ENCODE peak calls at places on chromosomes 7 and 10, in six cellular contexts. I is CD8-positive, alpha-beta T cell; P is CD8-positive, alpha-beta memory T cell; K is AG04450; C is lower lobe of right lung; Y is upper lobe of right lung. H is an unnamed sample.

GRCh38 chr7:94182066-94182465 is 177.9 kb upstream of the BET1 start:
- DNase-seq in I (no peak), P (no peak), K (peak), C (no peak), Y (no peak), H (no peak)

GRCh38 chr10:31620236-31621151 is 301.5 kb downstream of the ZEB1 start:
- DNase-seq in I (no peak), P (no peak), K (no peak), C (peak), Y (no peak), H (peak)

GRCh38 chr10:68471586-68472408 is at the start of gene DNA2:
- DNase-seq in I (peak), P (peak), K (no peak), C (peak), Y (peak), H (peak)

GRCh38 chr7:41758321-41758720 is 55.4 kb upstream of the INHBA start:
- DNase-seq in I (no peak), P (no peak), K (no peak), C (no peak), Y (no peak), H (no peak)

GRCh38 chr7:67817481-67817880 is 820.8 kb downstream of the TYW1 start:
- DNase-seq in I (no peak), P (no peak), K (no peak), C (no peak), Y (no peak), H (no peak)

GRCh38 chr7:50190772-50191171 is 97.7 kb upstream of the ZPBP start:
- DNase-seq in I (no peak), P (no peak), K (no peak), C (no peak), Y (no peak), H (no peak)

GRCh38 chr10:60239228-60239627 is 150.4 kb downstream of the ANK3 start:
- DNase-seq in I (no peak), P (no peak), K (no peak), C (no peak), Y (no peak), H (no peak)

GRCh38 chr10:28120043-28120749 is 121.3 kb upstream of the ODAD2 start:
- DNase-seq in I (no peak), P (no peak), K (no peak), C (no peak), Y (no peak), H (peak)

GRCh38 chr10:123909866-123910265 is 18.3 kb upstream of the CPXM2 start:
- DNase-seq in I (no peak), P (no peak), K (no peak), C (no peak), Y (no peak), H (no peak)

GRCh38 chr7:103887050-103887449 is 102.4 kb downstream of the RELN start:
- DNase-seq in I (no peak), P (no peak), K (no peak), C (no peak), Y (no peak), H (no peak)

GRCh38 chr7:154929006-154929726 is 73.8 kb downstream of the PAXIP1 start:
- DNase-seq in I (no peak), P (no peak), K (no peak), C (no peak), Y (no peak), H (no peak)

GRCh38 chr10:43396061-43396927 is 12.7 kb downstream of the HNRNPF start:
- DNase-seq in I (peak), P (peak), K (no peak), C (peak), Y (peak), H (no peak)

GRCh38 chr7:22208806-22209205 is 148.1 kb downstream of the RAPGEF5 start:
- DNase-seq in I (no peak), P (no peak), K (no peak), C (no peak), Y (no peak), H (no peak)

GRCh38 chr7:8015746-8016120 is 47.1 kb downstream of the GLCCI1 start:
- DNase-seq in I (no peak), P (no peak), K (no peak), C (no peak), Y (no peak), H (no peak)

GRCh38 chr10:73931767-73932624 is 21.1 kb downstream of the PLAU start:
- DNase-seq in I (peak), P (no peak), K (no peak), C (peak), Y (peak), H (no peak)

GRCh38 chr7:76089865-76090495 is 42.1 kb downstream of the MDH2 start:
- DNase-seq in I (no peak), P (no peak), K (no peak), C (no peak), Y (no peak), H (no peak)

GRCh38 chr10:131043039-131043691 is 268.4 kb downstream of the TCERG1L start:
- DNase-seq in I (no peak), P (no peak), K (no peak), C (no peak), Y (no peak), H (no peak)

GRCh38 chr10:62047960-62048383 is 146.5 kb downstream of the ARID5B start:
- DNase-seq in I (peak), P (peak), K (no peak), C (no peak), Y (no peak), H (no peak)

GRCh38 chr10:76432274-76433012 is 1001.0 kb downstream of the LRMDA start:
- DNase-seq in I (no peak), P (no peak), K (peak), C (no peak), Y (no peak), H (no peak)

GRCh38 chr10:91188889-91189288 is 31.6 kb upstream of the PCGF5 start:
- DNase-seq in I (no peak), P (no peak), K (no peak), C (no peak), Y (no peak), H (no peak)

GRCh38 chr10:4661572-4662255 is 164.3 kb upstream of the AKR1E2 start:
- DNase-seq in I (no peak), P (no peak), K (no peak), C (peak), Y (peak), H (no peak)

GRCh38 chr10:62665771-62666170 is 138.7 kb upstream of the ADO start:
- DNase-seq in I (no peak), P (no peak), K (no peak), C (no peak), Y (no peak), H (no peak)

GRCh38 chr7:45347804-45348203 is 190.2 kb downstream of the RAMP3 start:
- DNase-seq in I (no peak), P (no peak), K (no peak), C (no peak), Y (no peak), H (no peak)

GRCh38 chr7:101677421-101678137 is 48.5 kb upstream of the MYL10 start:
- DNase-seq in I (no peak), P (no peak), K (no peak), C (no peak), Y (no peak), H (no peak)

GRCh38 chr10:111840546-111840945 is 343.0 kb downstream of the GPAM start:
- DNase-seq in I (no peak), P (no peak), K (no peak), C (no peak), Y (no peak), H (no peak)

DNA sequence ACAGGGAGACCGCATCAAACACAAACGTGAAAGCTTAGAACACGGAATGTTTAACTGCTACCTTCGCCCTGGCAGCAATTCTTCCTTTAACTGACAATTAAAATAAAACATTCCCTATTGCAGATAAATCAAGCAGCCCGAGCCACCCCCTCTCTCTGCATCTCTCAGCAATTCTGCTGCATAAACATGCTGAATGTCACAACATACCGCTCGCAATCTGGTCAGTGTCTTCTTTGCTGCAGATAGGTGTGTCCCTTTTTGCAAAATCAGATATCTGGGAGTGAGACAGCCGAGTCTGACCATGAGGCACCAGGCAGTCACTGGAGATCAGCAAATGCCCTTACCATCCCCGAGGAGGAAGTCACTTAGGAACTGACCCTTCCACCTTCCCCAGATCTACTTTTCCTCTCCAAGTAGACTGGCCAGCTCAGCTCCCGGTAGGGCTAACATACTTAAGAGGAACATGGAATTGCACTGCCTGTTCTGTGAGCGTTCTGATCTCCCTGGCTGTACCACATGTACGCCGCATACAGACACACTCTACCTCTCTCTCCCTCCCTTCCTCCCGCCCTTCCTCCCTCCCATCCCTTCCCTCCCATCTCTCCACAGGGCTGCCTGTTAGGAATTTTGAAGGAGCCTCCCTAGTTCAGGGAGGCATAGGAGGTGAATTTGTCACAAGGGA is at the start of gene FRMD4A:
- DNase-seq in I (no peak), P (no peak), K (no peak), C (no peak), Y (no peak), H (no peak)
- H3K4me3 ChIP-seq in I (no peak), P (no peak), K (no peak), C (no peak), Y (no peak), H (no peak)

GRCh38 chr7:5363729-5364128 is 59.9 kb downstream of the TNRC18 start:
- DNase-seq in I (no peak), P (no peak), K (no peak), C (no peak), Y (no peak), H (no peak)
- H3K4me3 ChIP-seq in I (no peak), P (no peak), K (no peak), C (no peak), Y (no peak), H (no peak)

GRCh38 chr7:27165655-27166474 is 528 bp upstream of the HOXA9 start:
- DNase-seq in I (no peak), P (no peak), K (no peak), C (peak), Y (peak), H (no peak)

GRCh38 chr7:27163776-27164380 is 1.5 kb downstream of the HOXA9 start:
- DNase-seq in I (no peak), P (no peak), K (no peak), C (no peak), Y (peak), H (no peak)

GRCh38 chr7:27162930-27163775 is 2.2 kb downstream of the HOXA9 start:
- DNase-seq in I (no peak), P (no peak), K (no peak), C (no peak), Y (peak), H (no peak)

GRCh38 chr7:27165089-27165654 is at the start of gene HOXA9:
- DNase-seq in I (no peak), P (no peak), K (no peak), C (peak), Y (peak), H (no peak)

DNA sequence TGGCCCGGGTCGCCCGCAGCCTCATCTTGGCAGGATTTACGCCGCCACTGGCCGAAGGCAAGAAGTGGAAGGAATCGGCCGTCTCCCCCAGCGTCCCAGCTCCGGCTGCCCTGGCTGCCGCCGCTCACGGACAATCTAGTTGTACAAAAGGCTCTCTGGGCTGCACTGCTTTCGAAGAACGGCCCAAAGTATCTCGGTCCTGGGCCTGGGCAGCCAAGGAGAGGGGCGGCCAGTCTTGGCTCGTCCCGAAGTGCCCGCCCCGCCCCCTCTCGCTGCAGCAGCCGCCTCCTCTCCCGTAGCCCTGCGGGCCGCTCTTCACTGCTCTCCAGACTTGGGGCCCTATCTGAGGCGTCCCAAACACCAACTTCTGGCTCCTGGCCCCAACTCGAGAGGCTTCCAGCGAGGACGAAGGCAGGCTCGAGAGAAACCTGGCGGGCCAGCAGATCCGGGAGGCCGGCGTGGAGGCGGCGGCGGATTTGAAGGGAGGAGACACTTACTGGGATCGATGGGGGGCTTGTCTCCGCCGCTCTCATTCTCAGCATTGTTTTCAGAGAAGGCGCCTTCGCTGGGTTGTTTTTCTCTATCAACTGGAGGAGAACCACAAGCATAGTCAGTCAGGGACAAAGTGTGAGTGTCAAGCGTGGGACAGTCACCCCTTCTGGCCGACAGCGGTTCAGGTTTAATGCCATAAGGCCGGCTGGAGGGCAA is 802 bp downstream of the HOXA9 start:
- DNase-seq in I (no peak), P (no peak), K (no peak), C (peak), Y (peak), H (no peak)
- H3K4me3 ChIP-seq in I (no peak), P (no peak), K (peak), C (peak), Y (peak), H (no peak)

GRCh38 chr7:39647816-39648215 is 24.4 kb downstream of the RALA start:
- DNase-seq in I (no peak), P (no peak), K (no peak), C (no peak), Y (no peak), H (no peak)
- H3K4me3 ChIP-seq in I (no peak), P (no peak), K (no peak), C (no peak), Y (no peak), H (no peak)

H was measured in retinal pigment epithelial cell.